ENCODE peak calls at places on chromosome 12, in five cellular contexts. One of them, this sample, is unnamed.

GRCh38 chr12:65857875-65858274 is 33.6 kb downstream of the HMGA2 start:
- DNase-seq in GM20000: no peak
- DNase-seq in ovary: no peak
- DNase-seq in pancreas: no peak
- DNase-seq in A549: no peak
- DNase-seq in this sample: no peak

GRCh38 chr12:66004922-66005703 is 125.4 kb downstream of the LLPH start:
- DNase-seq in ovary: no peak
- DNase-seq in pancreas: no peak
- DNase-seq in A549: no peak
- DNase-seq in GM20000: no peak
- DNase-seq in this sample: no peak

GRCh38 chr12:91978143-91978542 is 167.5 kb downstream of the BTG1 start:
- DNase-seq in pancreas: no peak
- DNase-seq in ovary: no peak
- DNase-seq in A549: no peak
- DNase-seq in GM20000: no peak
- DNase-seq in this sample: no peak

GRCh38 chr12:64269161-64269560 is 47.1 kb upstream of the KICS2 start:
- DNase-seq in GM20000: no peak
- DNase-seq in pancreas: no peak
- DNase-seq in A549: no peak
- DNase-seq in ovary: no peak
- DNase-seq in this sample: no peak

GRCh38 chr12:124737040-124737419 is 126.6 kb downstream of the SCARB1 start:
- DNase-seq in ovary: no peak
- DNase-seq in pancreas: no peak
- DNase-seq in A549: no peak
- DNase-seq in GM20000: no peak
- DNase-seq in this sample: no peak

GRCh38 chr12:125113800-125114199 is 48.6 kb downstream of the AACS start:
- DNase-seq in ovary: no peak
- DNase-seq in GM20000: no peak
- DNase-seq in A549: no peak
- DNase-seq in pancreas: no peak
- DNase-seq in this sample: no peak

GRCh38 chr12:68098939-68099338 is 60.6 kb downstream of the IFNG start:
- DNase-seq in A549: no peak
- DNase-seq in pancreas: no peak
- DNase-seq in GM20000: no peak
- DNase-seq in ovary: no peak
- DNase-seq in this sample: no peak

GRCh38 chr12:115383668-115384067 is 699.7 kb upstream of the TBX3 start:
- DNase-seq in ovary: no peak
- DNase-seq in GM20000: no peak
- DNase-seq in A549: no peak
- DNase-seq in pancreas: no peak
- DNase-seq in this sample: no peak

GRCh38 chr12:64895541-64895940 is 71.1 kb downstream of the TBC1D30 start:
- DNase-seq in ovary: no peak
- DNase-seq in A549: no peak
- DNase-seq in pancreas: no peak
- DNase-seq in GM20000: no peak
- DNase-seq in this sample: no peak

GRCh38 chr12:122880668-122881067 is 15.3 kb downstream of the VPS37B start:
- DNase-seq in A549: peak; percentile 65
- DNase-seq in ovary: no peak
- DNase-seq in GM20000: no peak
- DNase-seq in pancreas: no peak
- DNase-seq in this sample: peak; percentile 49

GRCh38 chr12:8452036-8452435 is 3.7 kb upstream of the CLEC6A start:
- DNase-seq in GM20000: no peak
- DNase-seq in pancreas: no peak
- DNase-seq in A549: no peak
- DNase-seq in ovary: no peak
- DNase-seq in this sample: no peak

GRCh38 chr12:27013606-27014084 is 539 bp downstream of the TM7SF3 start:
- DNase-seq in A549: peak; percentile 27
- DNase-seq in ovary: no peak
- DNase-seq in pancreas: no peak
- DNase-seq in GM20000: no peak
- DNase-seq in this sample: no peak

GRCh38 chr12:101642115-101643067 is 47.6 kb downstream of the MYBPC1 start:
- DNase-seq in A549: no peak
- DNase-seq in GM20000: no peak
- DNase-seq in ovary: no peak
- DNase-seq in pancreas: peak; percentile 65
- DNase-seq in this sample: peak; percentile 19

GRCh38 chr12:49923035-49923644 is 19.4 kb upstream of the FAIM2 start:
- DNase-seq in ovary: peak; percentile 57
- DNase-seq in GM20000: no peak
- DNase-seq in pancreas: no peak
- DNase-seq in A549: no peak
- DNase-seq in this sample: no peak

GRCh38 chr12:100199347-100200136 is 1.1 kb upstream of the ACTR6 start:
- DNase-seq in ovary: peak; percentile 79
- DNase-seq in pancreas: peak; percentile 81
- DNase-seq in A549: peak; percentile 69
- DNase-seq in GM20000: peak; percentile 88
- DNase-seq in this sample: peak; percentile 40

GRCh38 chr12:98591209-98591608 is 2.3 kb upstream of the SLC25A3 start:
- DNase-seq in pancreas: no peak
- DNase-seq in GM20000: no peak
- DNase-seq in A549: no peak
- DNase-seq in ovary: no peak
- DNase-seq in this sample: no peak

GRCh38 chr12:7031306-7031705 is 13.0 kb upstream of the LPCAT3 start:
- DNase-seq in GM20000: no peak
- DNase-seq in pancreas: no peak
- DNase-seq in A549: no peak
- DNase-seq in ovary: no peak
- DNase-seq in this sample: no peak

GRCh38 chr12:88993655-88994054 is 358.6 kb downstream of the DUSP6 start:
- DNase-seq in pancreas: no peak
- DNase-seq in GM20000: peak; percentile 17
- DNase-seq in ovary: no peak
- DNase-seq in A549: peak; percentile 18
- DNase-seq in this sample: no peak

GRCh38 chr12:65403188-65403587 is 124.7 kb downstream of the MSRB3 start:
- DNase-seq in GM20000: no peak
- DNase-seq in ovary: no peak
- DNase-seq in A549: no peak
- DNase-seq in pancreas: no peak
- DNase-seq in this sample: no peak

GRCh38 chr12:12927211-12928079 is 24.5 kb downstream of the GPRC5D start:
- DNase-seq in pancreas: peak; percentile 90
- DNase-seq in A549: peak; percentile 93
- DNase-seq in GM20000: no peak
- DNase-seq in ovary: peak; percentile 85
- DNase-seq in this sample: peak; percentile 44

GRCh38 chr12:114693532-114693931 is 9.6 kb upstream of the TBX3 start:
- DNase-seq in pancreas: no peak
- DNase-seq in ovary: no peak
- DNase-seq in A549: no peak
- DNase-seq in GM20000: no peak
- DNase-seq in this sample: no peak

GRCh38 chr12:101050631-101051030 is 159.4 kb downstream of the SLC5A8 start:
- DNase-seq in pancreas: no peak
- DNase-seq in ovary: no peak
- DNase-seq in A549: no peak
- DNase-seq in GM20000: no peak
- DNase-seq in this sample: no peak

GRCh38 chr12:120710805-120711296 is 593 bp downstream of the UNC119B start:
- DNase-seq in ovary: no peak
- DNase-seq in A549: peak; percentile 43
- DNase-seq in pancreas: no peak
- DNase-seq in GM20000: peak; percentile 56
- DNase-seq in this sample: peak; percentile 20

GRCh38 chr12:88145567-88146347 is 3.6 kb downstream of the TMTC3 start:
- DNase-seq in A549: no peak
- DNase-seq in ovary: no peak
- DNase-seq in GM20000: no peak
- DNase-seq in pancreas: no peak
- DNase-seq in this sample: no peak

GRCh38 chr12:93857917-93858513 is 180.8 kb downstream of the CRADD start:
- DNase-seq in pancreas: no peak
- DNase-seq in ovary: no peak
- DNase-seq in A549: no peak
- DNase-seq in GM20000: no peak
- DNase-seq in this sample: no peak

DNA sequence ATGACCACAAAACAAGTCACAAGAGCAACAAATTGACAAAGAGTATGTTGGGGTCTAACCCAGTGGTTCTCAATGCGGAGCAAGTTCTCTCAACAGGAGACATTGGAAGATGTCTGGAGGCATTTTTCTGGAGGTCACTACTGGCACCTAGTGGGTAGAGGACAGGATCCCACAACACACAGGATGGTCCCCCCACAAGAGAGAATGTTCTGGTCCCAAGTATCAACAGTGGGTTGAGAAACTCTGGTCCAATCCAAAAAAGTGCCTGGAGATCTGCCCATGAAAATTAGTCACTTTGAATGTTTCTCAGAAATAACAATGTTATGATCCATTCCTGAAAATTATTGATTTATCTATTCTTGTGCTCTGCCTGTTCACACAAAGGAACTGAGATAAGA is 3.3 kb downstream of the SSH1 start:
- DNase-seq in GM20000: no peak
- DNase-seq in pancreas: no peak
- DNase-seq in A549: no peak
- DNase-seq in ovary: no peak
- DNase-seq in this sample: no peak
- TF ChIP-seq CTCF in GM20000: no peak
- TF ChIP-seq CTCF in pancreas: no peak
- TF ChIP-seq CTCF in A549: peak; percentile 64
- TF ChIP-seq CTCF in ovary: no peak
- TF ChIP-seq CTCF in this sample: no peak

DNA sequence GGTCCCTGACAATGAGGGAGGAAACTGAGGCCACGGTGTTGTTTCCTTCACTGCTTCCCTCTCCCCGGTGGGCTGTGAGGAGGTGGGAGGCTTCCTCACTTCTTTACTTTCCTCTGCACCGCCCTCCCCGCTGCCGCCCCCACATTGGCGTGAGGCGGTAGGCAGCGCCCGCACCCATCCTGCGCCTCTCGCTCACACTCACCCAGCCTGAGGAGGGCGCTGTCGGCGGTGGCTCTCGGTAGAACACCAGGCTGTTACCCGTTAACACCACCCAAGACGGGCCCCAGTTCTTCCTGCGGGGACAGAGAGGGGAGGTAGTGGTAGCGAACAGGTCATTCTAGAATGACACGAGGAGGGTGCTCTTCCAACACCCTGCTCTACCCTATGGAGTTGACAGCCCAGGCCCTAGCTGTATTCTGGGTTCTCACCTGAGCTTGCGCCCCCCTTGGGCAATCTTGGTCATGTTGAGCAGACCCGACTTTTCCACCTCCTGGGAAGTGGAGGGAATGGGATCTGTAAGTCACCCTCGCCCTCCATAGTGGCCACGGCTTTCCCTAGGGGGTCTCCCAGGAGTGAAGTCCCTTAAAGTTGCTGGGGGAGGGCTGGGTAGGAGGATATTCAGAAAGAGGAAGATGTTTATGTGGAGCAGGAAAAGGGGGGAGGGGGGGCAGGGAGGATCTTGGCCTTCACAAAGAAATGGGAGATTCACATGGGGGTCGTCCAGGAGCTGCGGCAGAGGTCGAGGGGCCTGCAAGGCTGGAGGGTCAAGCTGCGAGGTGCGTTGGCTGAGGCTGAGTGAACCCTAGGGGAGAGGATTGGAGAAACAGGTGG is 3.3 kb downstream of the ARHGAP9 start:
- DNase-seq in GM20000: peak; percentile 82
- DNase-seq in pancreas: no peak
- DNase-seq in A549: no peak
- DNase-seq in ovary: no peak
- DNase-seq in this sample: peak; percentile 63
- TF ChIP-seq CTCF in GM20000: peak; percentile 68
- TF ChIP-seq CTCF in pancreas: no peak
- TF ChIP-seq CTCF in A549: no peak
- TF ChIP-seq CTCF in ovary: no peak
- TF ChIP-seq CTCF in this sample: peak; percentile 37

DNA sequence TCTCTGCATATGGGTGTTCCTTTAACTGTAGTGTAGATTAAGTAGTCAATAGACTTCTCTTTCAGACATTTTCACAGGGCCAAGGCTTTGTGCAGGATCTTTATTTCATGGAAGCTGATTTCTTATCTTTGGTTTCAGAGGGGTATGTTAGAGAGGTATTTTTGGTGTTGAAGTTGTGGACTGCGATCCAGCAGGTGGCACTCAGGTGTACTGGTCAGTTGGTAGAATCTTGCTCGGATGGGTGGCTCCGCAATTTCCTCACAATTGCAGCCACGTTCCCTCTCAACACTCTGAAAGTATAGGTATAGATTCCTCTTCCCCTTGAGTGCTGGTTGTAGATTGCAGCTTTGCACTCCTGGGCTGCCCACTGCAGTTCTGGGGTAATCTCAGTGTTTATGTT is 44.3 kb downstream of the OSBPL8 start:
- DNase-seq in A549: no peak
- DNase-seq in GM20000: no peak
- DNase-seq in ovary: no peak
- DNase-seq in pancreas: no peak
- DNase-seq in this sample: no peak
- TF ChIP-seq CTCF in A549: no peak
- TF ChIP-seq CTCF in GM20000: no peak
- TF ChIP-seq CTCF in ovary: no peak
- TF ChIP-seq CTCF in pancreas: no peak
- TF ChIP-seq CTCF in this sample: no peak

DNA sequence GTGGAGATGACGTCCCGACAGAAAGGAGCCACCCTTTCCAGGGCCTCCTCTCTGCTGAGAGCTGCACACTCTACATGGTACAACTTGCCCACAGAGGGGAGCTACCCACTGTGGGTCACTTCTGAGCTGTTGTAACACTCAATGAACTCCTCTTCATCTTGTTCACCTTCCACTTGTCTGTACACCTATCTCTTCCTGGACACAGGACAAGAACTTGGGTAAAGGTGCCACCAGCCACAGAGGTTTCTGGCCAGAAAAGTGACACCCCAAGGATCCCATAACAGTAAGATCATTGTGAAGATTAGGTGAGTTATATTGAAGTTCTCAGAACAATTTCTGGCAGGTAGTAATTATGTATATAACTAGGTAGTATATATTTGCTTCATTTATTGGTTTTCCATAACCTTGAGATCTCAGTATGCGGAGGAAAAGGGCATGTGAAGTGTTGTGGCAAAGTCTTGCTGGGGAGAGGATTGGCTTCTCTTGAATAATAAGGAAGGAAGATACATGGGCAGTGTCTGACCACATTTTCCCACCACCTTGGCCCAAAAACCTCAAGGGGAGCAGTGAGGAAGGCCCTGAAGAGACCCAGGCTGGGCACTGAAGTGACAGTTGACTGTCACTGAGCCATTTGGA is 34.2 kb downstream of the KRT76 start:
- DNase-seq in A549: no peak
- DNase-seq in ovary: no peak
- DNase-seq in pancreas: no peak
- DNase-seq in GM20000: no peak
- DNase-seq in this sample: no peak
- TF ChIP-seq CTCF in A549: no peak
- TF ChIP-seq CTCF in ovary: no peak
- TF ChIP-seq CTCF in pancreas: no peak
- TF ChIP-seq CTCF in GM20000: no peak
- TF ChIP-seq CTCF in this sample: no peak

GRCh38 chr12:78189656-78190055 is 359.0 kb downstream of the NAV3 start:
- DNase-seq in ovary: no peak
- DNase-seq in GM20000: no peak
- DNase-seq in pancreas: no peak
- DNase-seq in A549: no peak
- DNase-seq in this sample: no peak
- TF ChIP-seq CTCF in ovary: no peak
- TF ChIP-seq CTCF in GM20000: no peak
- TF ChIP-seq CTCF in pancreas: no peak
- TF ChIP-seq CTCF in A549: no peak
- TF ChIP-seq CTCF in this sample: no peak